ENCODE peak calls at places on chromosomes 3 and 15, in four cellular contexts. G is fibroblast of lung, F is ovary, Z is GM23338. P is an unnamed sample.

GRCh38 chr15:98648654-98649537 is 557 bp downstream of the IGF1R start:
- DNase-seq in F (peak; percentile 74), G (peak; percentile 65), Z (peak; percentile 69), P (peak; percentile 81)

GRCh38 chr3:152121292-152121654 is 147.5 kb upstream of the MBNL1 start:
- DNase-seq in G (peak; percentile 96), F (no peak), Z (no peak), P (no peak)

GRCh38 chr15:66673410-66674322 is 28.4 kb upstream of the SMAD6 start:
- DNase-seq in Z (peak; percentile 93), G (no peak), F (no peak), P (peak; percentile 93)

GRCh38 chr3:11653298-11654055 is 9.8 kb upstream of the VGLL4 start:
- DNase-seq in G (no peak), Z (peak; percentile 55), F (no peak), P (no peak)

GRCh38 chr3:192079098-192079497 is 618.1 kb downstream of the PYDC2 start:
- DNase-seq in G (no peak), Z (peak; percentile 21), F (no peak), P (no peak)

GRCh38 chr15:56366211-56366610 is 985 bp downstream of the TEX9 start:
- DNase-seq in F (no peak), Z (peak; percentile 36), G (no peak), P (peak; percentile 5)

GRCh38 chr3:12979151-12979946 is 93.9 kb downstream of the IQSEC1 start:
- DNase-seq in Z (no peak), G (no peak), F (no peak), P (no peak)

GRCh38 chr15:58489693-58490404 is 58.1 kb downstream of the LIPC start:
- DNase-seq in F (no peak), Z (no peak), G (no peak), P (no peak)

GRCh38 chr3:159762981-159763465 is 225.6 kb upstream of the IL12A start:
- DNase-seq in G (peak; percentile 77), Z (peak; percentile 69), F (peak; percentile 48), P (peak; percentile 71)

GRCh38 chr3:20186600-20187004 is 596 bp upstream of the SGO1 start:
- DNase-seq in G (peak; percentile 27), Z (peak; percentile 21), F (no peak), P (no peak)

GRCh38 chr15:70045045-70045444 is 52.7 kb downstream of the TLE3 start:
- DNase-seq in Z (no peak), G (peak; percentile 86), F (no peak), P (no peak)

GRCh38 chr15:35885870-35886269 is 339.9 kb upstream of the DPH6 start:
- DNase-seq in F (no peak), G (no peak), Z (no peak), P (no peak)

GRCh38 chr3:45776611-45777010 is 19.7 kb downstream of the SLC6A20 start:
- DNase-seq in F (no peak), Z (no peak), G (no peak), P (no peak)

GRCh38 chr3:61725851-61726333 is 164.5 kb downstream of the PTPRG start:
- DNase-seq in G (peak; percentile 48), F (no peak), Z (peak; percentile 52), P (no peak)

GRCh38 chr3:36380171-36381031 is at the start of gene STAC:
- DNase-seq in F (no peak), Z (peak; percentile 67), G (no peak), P (peak; percentile 81)

GRCh38 chr3:8607285-8608040 is 37.1 kb downstream of the SSUH2 start:
- DNase-seq in F (peak; percentile 71), G (peak; percentile 83), Z (peak; percentile 51), P (peak; percentile 60)

GRCh38 chr15:56254270-56254669 is 10.6 kb upstream of the RFX7 start:
- DNase-seq in G (no peak), Z (no peak), F (no peak), P (no peak)

GRCh38 chr3:58383476-58383875 is 50.2 kb downstream of the PDHB start:
- DNase-seq in Z (no peak), F (no peak), G (peak; percentile 49), P (no peak)

GRCh38 chr15:59339252-59339672 is 33.4 kb downstream of the MYO1E start:
- DNase-seq in Z (no peak), F (no peak), G (peak; percentile 49), P (no peak)

GRCh38 chr3:196611761-196612483 is 27.6 kb upstream of the NRROS start:
- DNase-seq in Z (no peak), G (no peak), F (no peak), P (no peak)

GRCh38 chr3:28699283-28699682 is 350.7 kb upstream of the AZI2 start:
- DNase-seq in F (no peak), Z (no peak), G (no peak), P (no peak)

GRCh38 chr3:182567666-182568065 is 225.6 kb upstream of the ATP11B start:
- DNase-seq in F (no peak), Z (peak; percentile 67), G (no peak), P (peak; percentile 4)

GRCh38 chr3:9302425-9303181 is 53.2 kb upstream of the SRGAP3 start:
- DNase-seq in G (peak; percentile 74), Z (peak; percentile 97), F (peak; percentile 87), P (peak; percentile 86)

GRCh38 chr15:57495554-57496235 is 96.0 kb upstream of the MYZAP start:
- DNase-seq in G (no peak), F (no peak), Z (no peak), P (no peak)

GRCh38 chr3:20225769-20226168 is 39.8 kb upstream of the SGO1 start:
- DNase-seq in F (no peak), G (peak; percentile 71), Z (peak; percentile 79), P (peak; percentile 17)

GRCh38 chr15:88564741-88565140 is 18.3 kb upstream of the DET1 start:
- DNase-seq in G (no peak), Z (no peak), F (no peak), P (no peak)

GRCh38 chr15:76073554-76073953 is 13.8 kb downstream of the TMEM266 start:
- DNase-seq in G (no peak), Z (no peak), F (no peak), P (no peak)

GRCh38 chr3:85838921-85839320 is 880.1 kb downstream of the CADM2 start:
- DNase-seq in F (no peak), Z (no peak), G (no peak), P (no peak)

GRCh38 chr3:5053021-5053831 is 68.9 kb upstream of the ARL8B start:
- DNase-seq in Z (no peak), F (peak; percentile 40), G (no peak), P (no peak)

GRCh38 chr15:60301024-60301423 is 96.8 kb downstream of the ANXA2 start:
- DNase-seq in Z (no peak), G (no peak), F (no peak), P (no peak)

GRCh38 chr3:43699864-43700263 is 9.1 kb downstream of the ABHD5 start:
- DNase-seq in G (no peak), F (no peak), Z (peak; percentile 46), P (peak; percentile 38)

GRCh38 chr3:54965746-54966145 is 37.9 kb upstream of the LRTM1 start:
- DNase-seq in G (peak; percentile 71), Z (no peak), F (no peak), P (no peak)

GRCh38 chr15:69604050-69604378 is 151.4 kb downstream of the RPLP1 start:
- DNase-seq in G (no peak), Z (peak; percentile 59), F (no peak), P (peak; percentile 55)

GRCh38 chr3:94159062-94159726 is 96.3 kb downstream of the NSUN3 start:
- DNase-seq in F (no peak), G (peak; percentile 60), Z (no peak), P (no peak)
- H3K4me3 ChIP-seq in F (no peak overlapping the region), G (no peak overlapping the region), Z (no peak overlapping the region), P (no peak overlapping the region)

GRCh38 chr15:74543043-74543422 is 2.0 kb downstream of the ARID3B start:
- DNase-seq in G (no peak), Z (no peak), F (no peak), P (no peak)
- H3K27me3 ChIP-seq in G (no peaks in the 10 kb centered on the region), Z (no peaks in the 10 kb centered on the region), F (no peaks in the 10 kb centered on the region), P (no peaks in the 10 kb centered on the region)

GRCh38 chr3:30668051-30668609 is 61.7 kb downstream of the TGFBR2 start:
- DNase-seq in Z (no peak), G (no peak), F (no peak), P (peak; percentile 7)
- H3K36me3 ChIP-seq in Z (peaks cover 2% of the 10 kb centered on the region), G (peaks cover 6% of the 10 kb centered on the region), F (no peaks in the 10 kb centered on the region), P (peaks cover 15% of the 10 kb centered on the region)

DNA sequence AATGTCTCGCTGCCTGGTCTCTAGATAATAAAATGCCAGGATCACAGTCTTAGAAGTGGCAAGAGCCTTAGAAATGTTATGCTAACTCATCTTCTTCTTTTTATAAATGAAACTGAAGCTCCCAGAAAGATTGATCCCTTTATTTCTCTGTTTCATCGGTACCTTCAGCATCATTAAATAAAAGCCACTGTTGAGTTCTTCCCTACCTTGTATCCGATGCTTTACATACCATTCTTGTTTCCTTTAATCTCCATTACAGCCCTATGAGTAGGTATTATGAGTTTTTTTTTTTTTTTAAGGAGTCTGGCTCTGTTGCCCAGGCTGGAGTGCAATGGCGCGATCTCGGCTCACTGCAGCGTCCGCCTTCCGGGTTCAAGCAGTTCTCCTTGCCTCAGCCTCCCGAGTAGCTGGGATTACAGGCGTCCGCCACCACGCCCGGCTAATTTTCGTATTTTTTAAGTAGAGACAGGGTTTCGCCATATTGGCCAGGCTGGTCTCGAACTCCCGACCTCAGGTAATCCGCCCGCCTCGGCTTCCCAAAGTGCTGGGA is 815 bp upstream of the ABCC5 start:
- DNase-seq in G (no peak), Z (no peak), F (peak; percentile 26), P (no peak)
- H3K4me3 ChIP-seq in G (peak overlapping the region; percentile 100), Z (peak overlapping the region; percentile 98), F (peak overlapping the region; percentile 100), P (peak overlapping the region; percentile 98)

DNA sequence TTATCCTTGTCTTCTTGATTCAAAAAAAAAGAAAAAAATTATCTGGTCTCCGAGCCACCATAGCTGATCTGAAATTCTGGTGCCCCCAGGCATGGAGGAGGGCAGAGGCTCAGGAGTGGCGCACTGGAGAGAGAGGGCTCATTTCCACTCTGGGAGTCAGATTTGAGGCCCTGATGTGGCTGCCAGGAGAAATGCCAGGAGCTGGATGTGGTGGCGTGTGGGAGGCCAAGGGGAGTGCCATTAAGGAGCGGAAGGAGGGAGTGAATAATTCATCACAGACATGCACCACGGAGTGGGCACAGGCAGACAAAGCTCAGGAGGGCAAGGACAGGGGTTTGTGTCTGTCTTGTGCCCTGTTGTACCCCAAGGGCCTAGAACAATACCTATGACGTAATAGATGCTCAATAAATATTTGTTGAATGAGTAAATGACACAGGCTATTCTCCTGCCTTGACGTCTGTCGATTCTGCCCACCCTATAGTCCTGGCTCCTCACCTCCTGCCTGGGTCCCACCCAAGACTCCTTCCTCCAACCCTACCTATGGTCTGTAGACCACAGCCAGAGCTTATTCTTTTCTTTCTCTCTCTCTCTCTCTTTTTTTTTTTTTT is 12.0 kb upstream of the GRIP2 start:
- DNase-seq in F (no peak), Z (no peak), G (no peak), P (no peak)
- H3K27me3 ChIP-seq in F (no peaks in the 10 kb centered on the region), Z (no peaks in the 10 kb centered on the region), G (no peaks in the 10 kb centered on the region), P (no peaks in the 10 kb centered on the region)

GRCh38 chr3:101667844-101668243 is 9.1 kb downstream of the ZBTB11 start:
- DNase-seq in F (no peak), G (no peak), Z (no peak), P (no peak)
- H3K36me3 ChIP-seq in F (no peaks in the 10 kb centered on the region), G (peaks cover 1% of the 10 kb centered on the region), Z (peaks cover 39% of the 10 kb centered on the region), P (peaks cover 3% of the 10 kb centered on the region)

GRCh38 chr3:124879395-124879723 is 7.8 kb downstream of the ITGB5 start:
- DNase-seq in F (no peak), Z (no peak), G (no peak), P (no peak)
- H3K4me3 ChIP-seq in F (no peak overlapping the region), Z (no peak overlapping the region), G (no peak overlapping the region), P (no peak overlapping the region)

P was measured in H7.